ENCODE peak calls at places on chromosomes 2 and 18, in six cellular contexts. J, L, D, U, C and T are unnamed samples.

GRCh38 chr2:238099709-238100048 is 461 bp upstream of the ESPNL start:
- DNase-seq in J (peak), L (no peak), D (no peak), U (no peak), C (peak), T (peak)

GRCh38 chr2:2800001-2800400 is 468.9 kb upstream of the MYT1L start:
- DNase-seq in J (no peak), L (no peak), D (no peak), U (no peak), C (no peak), T (no peak)

GRCh38 chr2:109348645-109349554 is 219.9 kb downstream of the SH3RF3 start:
- DNase-seq in J (no peak), L (no peak), D (no peak), U (no peak), C (no peak), T (no peak)

GRCh38 chr18:80249217-80250093 is 2.1 kb upstream of the PARD6G start:
- DNase-seq in J (no peak), L (peak), D (no peak), U (peak), C (peak), T (no peak)

GRCh38 chr2:180010701-180011100 is 3.6 kb upstream of the CWC22 start:
- DNase-seq in J (no peak), L (no peak), D (no peak), U (no peak), C (no peak), T (no peak)

GRCh38 chr2:199589303-199589702 is 131.6 kb upstream of the SATB2 start:
- DNase-seq in J (no peak), L (no peak), D (no peak), U (no peak), C (no peak), T (no peak)

GRCh38 chr18:70672581-70672980 is 383.7 kb downstream of the SOCS6 start:
- DNase-seq in J (no peak), L (no peak), D (no peak), U (no peak), C (no peak), T (no peak)

GRCh38 chr2:45690223-45690622 is 38.7 kb downstream of the PRKCE start:
- DNase-seq in J (no peak), L (no peak), D (no peak), U (no peak), C (no peak), T (no peak)

GRCh38 chr2:110115291-110116032 is at the start of gene MALL:
- DNase-seq in J (peak), L (no peak), D (peak), U (no peak), C (no peak), T (peak)

GRCh38 chr2:14951569-14952285 is 319.2 kb downstream of the LRATD1 start:
- DNase-seq in J (no peak), L (no peak), D (no peak), U (no peak), C (no peak), T (no peak)

GRCh38 chr2:226121339-226121738 is 678.3 kb downstream of the IRS1 start:
- DNase-seq in J (no peak), L (no peak), D (no peak), U (peak), C (no peak), T (no peak)

GRCh38 chr2:84786601-84787000 is 94.3 kb downstream of the TRABD2A start:
- DNase-seq in J (no peak), L (no peak), D (no peak), U (no peak), C (no peak), T (no peak)

GRCh38 chr2:176085861-176086771 is 2.4 kb upstream of the EVX2 start:
- DNase-seq in J (no peak), L (peak), D (no peak), U (peak), C (no peak), T (peak)

GRCh38 chr2:25709349-25709748 is 36.0 kb upstream of the DTNB start:
- DNase-seq in J (no peak), L (no peak), D (no peak), U (no peak), C (no peak), T (no peak)

GRCh38 chr18:77178559-77178958 is 46.0 kb upstream of the MBP start:
- DNase-seq in J (no peak), L (no peak), D (no peak), U (peak), C (no peak), T (no peak)

GRCh38 chr2:28274911-28275685 is 117.6 kb upstream of the FOSL2 start:
- DNase-seq in J (no peak), L (no peak), D (peak), U (peak), C (no peak), T (peak)

GRCh38 chr2:233146194-233146593 is 86.1 kb downstream of the INPP5D start:
- DNase-seq in J (peak), L (no peak), D (no peak), U (no peak), C (no peak), T (no peak)

GRCh38 chr2:53690876-53691275 is 76.7 kb upstream of the CHAC2 start:
- DNase-seq in J (no peak), L (no peak), D (no peak), U (no peak), C (no peak), T (no peak)

GRCh38 chr2:172428841-172429173 is 1.4 kb downstream of the ITGA6 start:
- DNase-seq in J (no peak), L (no peak), D (no peak), U (no peak), C (peak), T (no peak)

DNA sequence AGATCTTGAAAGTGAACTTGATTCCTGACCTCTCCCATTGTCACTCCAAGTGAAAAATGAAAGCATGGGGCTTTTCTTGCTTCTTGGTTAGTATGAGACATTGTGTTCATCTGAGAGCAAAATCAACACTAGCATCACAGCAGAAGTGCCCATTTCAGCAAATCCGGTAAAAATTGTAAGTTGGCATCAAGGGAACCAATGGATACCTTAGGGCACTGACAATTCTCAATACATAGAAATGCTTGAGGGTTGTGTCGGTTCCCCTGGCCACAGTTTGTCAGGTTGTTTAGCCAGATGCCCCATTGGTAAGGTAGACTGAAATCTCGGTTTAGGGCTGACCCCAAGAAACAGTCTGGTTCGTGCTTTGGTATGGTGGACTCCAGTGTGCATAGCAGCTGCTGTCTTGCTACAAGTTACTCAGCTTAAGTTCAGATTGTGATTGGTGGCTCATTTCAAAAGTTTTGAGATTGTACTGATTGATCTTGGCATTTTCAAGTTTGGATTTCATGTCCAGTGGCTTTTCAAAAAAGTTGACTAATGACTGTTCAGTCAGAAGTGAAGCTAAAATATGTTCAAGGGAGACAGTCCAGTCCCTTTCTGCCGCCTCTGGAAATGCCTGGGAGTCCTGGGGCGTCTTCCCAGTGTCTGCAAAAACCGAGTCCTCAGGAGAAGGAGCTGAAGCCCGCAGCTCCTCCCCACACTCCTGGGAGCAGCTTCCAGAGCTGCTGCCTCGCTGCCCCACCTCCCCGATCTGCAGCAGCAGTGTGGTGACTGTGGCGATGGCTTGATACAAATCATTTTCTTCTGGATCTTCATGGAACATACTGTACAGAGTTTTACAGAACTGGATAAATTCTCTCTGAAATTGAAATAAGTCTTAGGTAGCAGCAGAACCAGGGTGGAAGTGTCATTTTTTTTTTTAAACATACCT is 5.6 kb downstream of the RPL31 start:
- DNase-seq in J (no peak), L (no peak), D (no peak), U (no peak), C (no peak), T (no peak)
- TF ChIP-seq POLR2A in J (no peak), L (no peak), D (no peak), U (peak), C (no peak), T (no peak)

GRCh38 chr2:235170536-235171510 is 219.0 kb downstream of the SH3BP4 start:
- DNase-seq in J (no peak), L (no peak), D (peak), U (peak), C (no peak), T (no peak)
- TF ChIP-seq POLR2A in J (no peak), L (no peak), D (no peak), U (no peak), C (no peak), T (no peak)

DNA sequence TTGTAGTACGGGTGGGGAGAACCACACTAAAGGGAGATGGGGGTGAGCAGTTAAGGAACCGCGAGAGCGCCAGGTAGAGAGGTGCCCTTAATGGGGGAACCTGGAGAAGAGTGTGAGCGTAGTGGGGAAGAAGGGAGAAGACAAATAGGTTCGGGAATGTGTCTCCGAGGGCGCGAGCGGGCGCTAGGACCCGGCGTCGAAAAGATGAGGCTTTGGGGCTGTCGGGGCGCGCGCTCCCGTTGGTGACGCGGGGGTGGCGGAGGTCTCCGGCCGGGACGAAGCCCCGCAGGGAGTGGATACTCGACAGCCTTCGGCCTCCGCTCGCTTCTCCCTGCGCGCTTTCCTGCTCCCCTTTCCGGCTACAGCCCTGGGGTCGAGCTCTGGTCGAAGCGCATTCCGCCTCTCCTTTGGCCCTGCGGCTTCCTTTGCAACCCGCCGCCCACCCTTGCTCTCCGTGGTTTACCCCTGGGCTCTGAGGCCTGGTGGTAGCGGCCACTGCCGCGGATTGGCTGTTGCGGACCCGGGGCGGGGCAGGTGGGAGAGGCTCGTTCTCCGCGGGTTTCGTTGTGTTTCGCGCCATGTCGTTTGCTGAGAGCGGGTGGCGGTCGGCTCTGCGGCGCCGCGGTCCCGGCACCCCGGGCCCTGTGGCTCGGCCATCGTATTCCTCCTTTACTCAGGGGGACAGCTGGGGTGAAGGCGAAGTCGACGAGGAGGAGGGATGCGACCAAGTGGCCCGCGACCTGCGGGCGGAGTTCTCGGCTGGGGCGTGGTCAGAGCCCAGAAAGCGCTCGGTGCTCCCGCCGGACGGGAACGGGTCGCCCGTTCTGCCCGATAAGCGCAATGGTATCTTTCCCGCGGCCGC is at the start of gene ARL6IP6:
- DNase-seq in J (peak), L (peak), D (peak), U (peak), C (peak), T (peak)
- TF ChIP-seq POLR2A in J (peak), L (peak), D (peak), U (peak), C (peak), T (peak)

DNA sequence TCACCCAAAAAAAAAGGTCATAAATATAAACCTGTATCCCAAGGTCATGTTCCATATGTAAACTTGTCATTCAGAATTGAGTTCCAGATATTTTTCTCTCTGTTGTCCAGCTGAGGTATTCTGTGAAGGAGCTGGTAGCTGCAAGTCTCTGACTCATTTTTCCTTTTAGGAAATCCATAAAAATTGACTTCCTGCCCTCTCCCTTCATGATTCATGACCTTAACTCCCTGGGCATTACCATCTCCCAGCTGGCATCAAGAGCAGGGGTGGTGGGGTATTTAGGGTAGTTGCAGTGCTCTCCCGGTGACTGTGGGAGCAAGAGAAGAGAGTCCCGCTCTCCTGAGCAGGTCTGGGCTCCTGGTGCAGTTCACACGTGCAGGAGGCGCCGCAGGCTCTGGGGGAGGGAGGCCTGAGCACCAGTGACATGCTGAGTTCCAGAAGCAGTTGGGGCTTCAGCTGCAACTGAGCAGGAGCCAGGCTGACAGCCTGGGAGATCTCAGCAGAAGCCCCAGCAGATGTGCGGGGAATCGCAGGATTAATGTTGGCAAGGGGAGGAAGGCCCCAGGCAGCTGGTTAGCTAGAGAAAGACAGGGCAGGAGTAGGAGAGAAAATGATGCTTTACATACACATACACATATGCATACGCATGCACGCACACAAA is 192.7 kb downstream of the MGAT5 start:
- DNase-seq in J (no peak), L (no peak), D (no peak), U (peak), C (no peak), T (no peak)
- TF ChIP-seq POLR2A in J (no peak), L (no peak), D (no peak), U (no peak), C (no peak), T (no peak)